ENCODE peak calls at places on chromosomes 2 and 18, in seven cellular contexts. M, N, S, G, T, C and H are unnamed samples.

GRCh38 chr18:71105994-71106546 is 817.2 kb downstream of the SOCS6 start:
- DNase-seq in M (no peak), N (no peak), S (no peak), G (no peak), T (no peak), C (no peak), H (no peak)

GRCh38 chr2:11237122-11237521 is 81.9 kb downstream of the SLC66A3 start:
- DNase-seq in M (no peak), N (no peak), S (no peak), G (no peak), T (no peak), C (no peak), H (no peak)

GRCh38 chr2:11583840-11584529 is 50.1 kb downstream of the GREB1 start:
- DNase-seq in M (peak; percentile 86), N (peak; percentile 60), S (peak; percentile 78), G (peak; percentile 57), T (peak; percentile 82), C (peak; percentile 98), H (peak; percentile 49)

GRCh38 chr18:31555971-31556747 is 35.5 kb upstream of the TTR start:
- DNase-seq in M (peak; percentile 58), N (peak; percentile 66), S (peak; percentile 29), G (no peak), T (no peak), C (peak; percentile 70), H (no peak)

GRCh38 chr18:44342167-44342566 is 338.5 kb upstream of the SETBP1 start:
- DNase-seq in M (no peak), N (no peak), S (no peak), G (no peak), T (no peak), C (no peak), H (no peak)

GRCh38 chr2:240901986-240902614 is 4.0 kb upstream of the CROCC2 start:
- DNase-seq in M (no peak), N (no peak), S (no peak), G (no peak), T (no peak), C (no peak), H (no peak)

GRCh38 chr2:96330407-96330806 is 5.2 kb upstream of the NCAPH start:
- DNase-seq in M (peak; percentile 16), N (no peak), S (no peak), G (no peak), T (no peak), C (peak; percentile 84), H (no peak)

GRCh38 chr2:172102159-172102857 is 392 bp downstream of the DLX2 start:
- DNase-seq in M (no peak), N (no peak), S (no peak), G (no peak), T (peak; percentile 78), C (peak; percentile 61), H (no peak)

GRCh38 chr2:12665334-12665733 is 51.4 kb upstream of the TRIB2 start:
- DNase-seq in M (no peak), N (no peak), S (peak; percentile 42), G (no peak), T (no peak), C (no peak), H (no peak)

GRCh38 chr2:75788925-75789324 is 78.2 kb upstream of the GCFC2 start:
- DNase-seq in M (no peak), N (no peak), S (no peak), G (no peak), T (no peak), C (no peak), H (no peak)

GRCh38 chr2:190627881-190628412 is 20.9 kb upstream of the NAB1 start:
- DNase-seq in M (no peak), N (no peak), S (peak; percentile 59), G (peak; percentile 58), T (no peak), C (no peak), H (no peak)

GRCh38 chr2:165901595-165901994 is 52.0 kb downstream of the TTC21B start:
- DNase-seq in M (no peak), N (no peak), S (no peak), G (no peak), T (no peak), C (no peak), H (no peak)

GRCh38 chr2:71933467-71934319 is 214.0 kb downstream of the CYP26B1 start:
- DNase-seq in M (peak; percentile 69), N (no peak), S (no peak), G (no peak), T (no peak), C (no peak), H (no peak)

GRCh38 chr2:238053195-238053776 is 7.5 kb upstream of the SCLY start:
- DNase-seq in M (no peak), N (no peak), S (no peak), G (no peak), T (no peak), C (peak; percentile 67), H (no peak)

GRCh38 chr2:229417176-229417575 is 146.1 kb upstream of the PID1 start:
- DNase-seq in M (no peak), N (no peak), S (no peak), G (no peak), T (no peak), C (no peak), H (peak; percentile 32)

GRCh38 chr2:54482725-54483124 is 26.6 kb downstream of the SPTBN1 start:
- DNase-seq in M (peak; percentile 18), N (no peak), S (no peak), G (no peak), T (no peak), C (peak; percentile 90), H (peak; percentile 45)

GRCh38 chr18:40874233-40874632 is 1080.8 kb upstream of the PIK3C3 start:
- DNase-seq in M (no peak), N (no peak), S (no peak), G (no peak), T (no peak), C (peak; percentile 67), H (no peak)

GRCh38 chr2:134146620-134147019 is 107.3 kb upstream of the MGAT5 start:
- DNase-seq in M (no peak), N (no peak), S (no peak), G (no peak), T (no peak), C (peak; percentile 67), H (no peak)

DNA sequence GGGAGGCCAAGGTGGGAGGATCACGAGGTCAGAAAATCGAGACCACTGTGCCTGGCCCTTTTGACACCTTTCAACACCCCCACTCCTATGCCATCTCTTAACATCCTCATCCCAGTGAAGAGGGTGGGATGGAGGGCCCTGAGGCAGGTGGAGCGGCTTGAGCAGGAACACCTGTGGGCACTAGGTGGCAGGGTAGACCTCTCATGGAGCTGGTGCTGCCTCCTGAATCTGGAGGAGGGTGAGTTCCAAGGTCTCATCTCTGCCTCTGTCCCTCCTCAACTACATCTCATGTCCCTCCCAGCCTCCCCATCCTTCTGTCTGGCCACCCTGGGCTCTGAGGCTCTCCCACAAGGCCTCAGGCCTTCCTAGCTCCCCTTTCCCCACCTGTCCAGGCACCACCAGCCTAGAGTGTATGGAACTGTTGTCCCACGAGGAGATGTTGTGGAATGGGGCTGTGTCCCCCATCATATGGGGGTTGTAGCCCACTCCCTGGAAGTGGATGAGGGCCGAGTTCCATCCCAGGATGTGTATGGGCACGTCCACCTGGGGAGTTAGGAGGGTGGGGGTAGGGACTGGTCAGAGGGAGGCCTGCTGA is 17.0 kb upstream of the CRYBA2 start:
- DNase-seq in M (peak; percentile 56), N (peak; percentile 39), S (no peak), G (no peak), T (no peak), C (no peak), H (no peak)
- TF ChIP-seq CTCF in M (peak; percentile 38), N (peak; percentile 67), S (no peak), G (peak; percentile 45), T (peak; percentile 49), C (peak; percentile 15), H (no peak)

GRCh38 chr18:23230688-23231087 is 95.4 kb downstream of the CABLES1 start:
- DNase-seq in M (no peak), N (no peak), S (no peak), G (no peak), T (no peak), C (no peak), H (no peak)

GRCh38 chr18:23229472-23229871 is 94.2 kb downstream of the CABLES1 start:
- DNase-seq in M (no peak), N (no peak), S (no peak), G (no peak), T (no peak), C (peak; percentile 50), H (no peak)

GRCh38 chr18:23231340-23232021 is 96.2 kb downstream of the CABLES1 start:
- DNase-seq in M (no peak), N (no peak), S (peak; percentile 77), G (peak; percentile 51), T (no peak), C (peak; percentile 92), H (peak; percentile 72)

GRCh38 chr18:23234619-23235018 is 99.3 kb downstream of the CABLES1 start:
- DNase-seq in M (no peak), N (no peak), S (no peak), G (no peak), T (no peak), C (no peak), H (no peak)

GRCh38 chr18:23232331-23232730 is 97.0 kb downstream of the CABLES1 start:
- DNase-seq in M (no peak), N (no peak), S (no peak), G (no peak), T (no peak), C (no peak), H (no peak)
- H3K27ac ChIP-seq in M (no peak overlapping the region), N (no peak overlapping the region), S (peak overlapping the region; percentile 76), G (peak overlapping the region; percentile 80), T (no peak overlapping the region), C (no peak overlapping the region), H (peak overlapping the region; percentile 91)

GRCh38 chr2:33069894-33070651 is 123.3 kb downstream of the LTBP1 start:
- DNase-seq in M (peak; percentile 97), N (no peak), S (no peak), G (no peak), T (peak; percentile 88), C (peak; percentile 100), H (peak; percentile 77)
- H3K4me3 ChIP-seq in M (peak overlapping the region; percentile 3), N (no peak overlapping the region), S (no peak overlapping the region), G (no peak overlapping the region), T (no peak overlapping the region), C (no peak overlapping the region), H (peak overlapping the region; percentile 46)

DNA sequence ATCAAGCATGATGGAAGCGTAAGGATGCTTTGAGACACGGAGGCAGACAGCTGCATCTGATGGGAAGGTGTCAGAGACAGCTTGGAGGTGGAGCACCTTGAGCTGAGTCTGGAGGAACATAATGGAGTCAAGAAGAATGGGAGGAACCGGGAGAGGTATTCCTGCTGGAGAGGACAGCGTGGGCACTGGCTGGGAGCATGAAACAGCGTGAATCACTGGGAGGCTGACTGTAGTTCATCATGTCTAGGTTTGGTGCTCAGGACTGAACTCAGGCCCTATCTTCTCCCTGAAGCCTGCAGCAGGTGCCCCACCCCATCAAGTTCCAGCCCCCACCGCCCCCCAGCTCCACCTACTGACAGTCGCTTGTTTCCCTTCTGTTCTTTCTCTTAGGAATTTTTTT is 98.6 kb downstream of the TMEM17 start:
- DNase-seq in M (no peak), N (no peak), S (no peak), G (no peak), T (no peak), C (no peak), H (no peak)
- TF ChIP-seq CTCF in M (no peak), N (no peak), S (no peak), G (no peak), T (no peak), C (no peak), H (no peak)